ENCODE peak calls at places on chromosomes 12 and 14, in five cellular contexts. One of them, this sample, is unnamed.

GRCh38 chr12:77065361-77066204 is at the start of gene E2F7:
- DNase-seq in dorsolateral prefrontal cortex: peak; percentile 71
- DNase-seq in hepatocyte: peak; percentile 88
- DNase-seq in transverse colon: peak; percentile 87
- DNase-seq in GM12878: peak; percentile 56
- DNase-seq in this sample: peak; percentile 32

GRCh38 chr12:107229827-107230226 is 136.5 kb upstream of the CRY1 start:
- DNase-seq in dorsolateral prefrontal cortex: no peak
- DNase-seq in hepatocyte: no peak
- DNase-seq in transverse colon: no peak
- DNase-seq in GM12878: no peak
- DNase-seq in this sample: no peak

GRCh38 chr12:113092478-113093408 is 36.2 kb downstream of the DTX1 start:
- DNase-seq in dorsolateral prefrontal cortex: no peak
- DNase-seq in hepatocyte: peak; percentile 70
- DNase-seq in transverse colon: peak; percentile 73
- DNase-seq in GM12878: no peak
- DNase-seq in this sample: no peak

GRCh38 chr12:108381793-108382436 is 42.8 kb upstream of the CMKLR1 start:
- DNase-seq in dorsolateral prefrontal cortex: no peak
- DNase-seq in hepatocyte: peak; percentile 53
- DNase-seq in transverse colon: no peak
- DNase-seq in GM12878: no peak
- DNase-seq in this sample: no peak

GRCh38 chr12:26080911-26081310 is 43.9 kb downstream of the BHLHE41 start:
- DNase-seq in dorsolateral prefrontal cortex: no peak
- DNase-seq in hepatocyte: no peak
- DNase-seq in transverse colon: no peak
- DNase-seq in GM12878: no peak
- DNase-seq in this sample: no peak

GRCh38 chr12:107145397-107145796 is 52.0 kb upstream of the CRY1 start:
- DNase-seq in dorsolateral prefrontal cortex: no peak
- DNase-seq in hepatocyte: no peak
- DNase-seq in transverse colon: no peak
- DNase-seq in GM12878: no peak
- DNase-seq in this sample: no peak

GRCh38 chr14:93150227-93151206 is 34.2 kb downstream of the MOAP1 start:
- DNase-seq in dorsolateral prefrontal cortex: no peak
- DNase-seq in hepatocyte: peak; percentile 68
- DNase-seq in transverse colon: peak; percentile 73
- DNase-seq in GM12878: no peak
- DNase-seq in this sample: no peak

GRCh38 chr14:28609228-28609828 is 157.3 kb upstream of the FOXG1 start:
- DNase-seq in dorsolateral prefrontal cortex: peak; percentile 87
- DNase-seq in hepatocyte: peak; percentile 81
- DNase-seq in transverse colon: peak; percentile 35
- DNase-seq in GM12878: no peak
- DNase-seq in this sample: no peak

GRCh38 chr12:53740130-53740491 is 11.7 kb downstream of the CISTR start:
- DNase-seq in dorsolateral prefrontal cortex: no peak
- DNase-seq in hepatocyte: no peak
- DNase-seq in transverse colon: no peak
- DNase-seq in GM12878: no peak
- DNase-seq in this sample: no peak

GRCh38 chr12:52252728-52253328 is 19.8 kb downstream of the KRT7 start:
- DNase-seq in dorsolateral prefrontal cortex: no peak
- DNase-seq in hepatocyte: no peak
- DNase-seq in transverse colon: no peak
- DNase-seq in GM12878: no peak
- DNase-seq in this sample: no peak

GRCh38 chr12:101697197-101697929 is at the start of gene CHPT1:
- DNase-seq in dorsolateral prefrontal cortex: peak; percentile 33
- DNase-seq in hepatocyte: peak; percentile 83
- DNase-seq in transverse colon: peak; percentile 83
- DNase-seq in GM12878: no peak
- DNase-seq in this sample: no peak

GRCh38 chr12:18752280-18752920 is 14.5 kb downstream of the CAPZA3 start:
- DNase-seq in dorsolateral prefrontal cortex: no peak
- DNase-seq in hepatocyte: peak; percentile 27
- DNase-seq in transverse colon: no peak
- DNase-seq in GM12878: no peak
- DNase-seq in this sample: peak; percentile 64

GRCh38 chr14:104723651-104724406 is at the start of gene ADSS1:
- DNase-seq in dorsolateral prefrontal cortex: peak; percentile 53
- DNase-seq in hepatocyte: peak; percentile 78
- DNase-seq in transverse colon: peak; percentile 74
- DNase-seq in GM12878: no peak
- DNase-seq in this sample: no peak

GRCh38 chr14:67056684-67057083 is 132.6 kb upstream of the GARIN2 start:
- DNase-seq in dorsolateral prefrontal cortex: no peak
- DNase-seq in hepatocyte: no peak
- DNase-seq in transverse colon: no peak
- DNase-seq in GM12878: no peak
- DNase-seq in this sample: no peak

GRCh38 chr14:103519837-103520212 is 2.8 kb downstream of the CKB start:
- DNase-seq in dorsolateral prefrontal cortex: no peak
- DNase-seq in hepatocyte: peak; percentile 36
- DNase-seq in transverse colon: no peak
- DNase-seq in GM12878: no peak
- DNase-seq in this sample: no peak

GRCh38 chr14:74527736-74528280 is 34.2 kb downstream of the ISCA2 start:
- DNase-seq in dorsolateral prefrontal cortex: no peak
- DNase-seq in hepatocyte: no peak
- DNase-seq in transverse colon: no peak
- DNase-seq in GM12878: no peak
- DNase-seq in this sample: no peak

GRCh38 chr12:50507930-50508329 is 3.1 kb downstream of the DIP2B start:
- DNase-seq in dorsolateral prefrontal cortex: no peak
- DNase-seq in hepatocyte: no peak
- DNase-seq in transverse colon: no peak
- DNase-seq in GM12878: no peak
- DNase-seq in this sample: no peak

GRCh38 chr14:66508547-66508845 is 549 bp downstream of the GPHN start:
- DNase-seq in dorsolateral prefrontal cortex: no peak
- DNase-seq in hepatocyte: no peak
- DNase-seq in transverse colon: no peak
- DNase-seq in GM12878: no peak
- DNase-seq in this sample: no peak

GRCh38 chr14:56482306-56482705 is 97.3 kb upstream of the TMEM260 start:
- DNase-seq in dorsolateral prefrontal cortex: no peak
- DNase-seq in hepatocyte: peak; percentile 22
- DNase-seq in transverse colon: no peak
- DNase-seq in GM12878: no peak
- DNase-seq in this sample: no peak

DNA sequence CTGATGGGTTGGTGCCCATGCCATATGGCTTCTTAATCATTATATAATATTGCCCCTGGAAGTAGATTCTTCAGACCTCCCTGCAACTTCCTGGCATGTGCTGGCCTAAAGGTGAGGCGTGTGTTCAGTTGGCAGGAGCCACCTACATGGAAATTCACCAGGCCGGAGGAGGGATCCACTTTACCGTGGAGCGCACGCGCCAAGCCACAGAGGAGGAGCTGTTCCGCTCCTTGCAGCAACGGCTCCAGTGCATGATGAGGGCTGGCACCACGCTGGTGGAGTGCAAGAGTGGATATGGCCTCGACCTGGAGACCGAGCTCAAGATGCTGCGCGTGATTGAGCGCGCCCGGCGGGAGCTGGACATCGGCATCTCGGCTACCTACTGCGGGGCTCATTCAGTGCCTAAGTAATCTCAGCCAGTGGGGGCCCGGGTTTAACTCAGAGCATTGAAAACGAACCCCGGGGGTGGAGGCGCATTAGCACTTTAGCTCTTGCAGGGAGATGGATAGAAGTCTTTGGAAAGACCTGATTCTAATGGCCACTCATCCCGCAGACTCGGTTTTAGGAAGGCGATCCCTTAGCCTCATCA is 13.5 kb downstream of the AMDHD1 start:
- DNase-seq in dorsolateral prefrontal cortex: no peak
- DNase-seq in hepatocyte: no peak
- DNase-seq in transverse colon: no peak
- DNase-seq in GM12878: no peak
- DNase-seq in this sample: no peak
- H3K4me3 ChIP-seq in dorsolateral prefrontal cortex: no peak overlapping the region
- H3K4me3 ChIP-seq in hepatocyte: no peak overlapping the region
- H3K4me3 ChIP-seq in transverse colon: no peak overlapping the region
- H3K4me3 ChIP-seq in GM12878: no peak overlapping the region
- H3K4me3 ChIP-seq in this sample: no peak overlapping the region

GRCh38 chr12:65305346-65305950 is 27.0 kb downstream of the MSRB3 start:
- DNase-seq in dorsolateral prefrontal cortex: no peak
- DNase-seq in hepatocyte: no peak
- DNase-seq in transverse colon: no peak
- DNase-seq in GM12878: no peak
- DNase-seq in this sample: no peak
- H3K27ac ChIP-seq in dorsolateral prefrontal cortex: no peak overlapping the region
- H3K27ac ChIP-seq in hepatocyte: peak overlapping the region; percentile 60
- H3K27ac ChIP-seq in transverse colon: peak overlapping the region; percentile 40
- H3K27ac ChIP-seq in GM12878: no peak overlapping the region
- H3K27ac ChIP-seq in this sample: no peak overlapping the region

GRCh38 chr12:116277393-116278258 is at the start of gene MED13L:
- DNase-seq in dorsolateral prefrontal cortex: peak; percentile 67
- DNase-seq in hepatocyte: peak; percentile 96
- DNase-seq in transverse colon: peak; percentile 91
- DNase-seq in GM12878: no peak
- DNase-seq in this sample: peak; percentile 51
- TF ChIP-seq CTCF in dorsolateral prefrontal cortex: peak; percentile 68
- TF ChIP-seq CTCF in hepatocyte: peak; percentile 50
- TF ChIP-seq CTCF in transverse colon: peak; percentile 38
- TF ChIP-seq CTCF in GM12878: peak; percentile 28
- TF ChIP-seq CTCF in this sample: no peak

DNA sequence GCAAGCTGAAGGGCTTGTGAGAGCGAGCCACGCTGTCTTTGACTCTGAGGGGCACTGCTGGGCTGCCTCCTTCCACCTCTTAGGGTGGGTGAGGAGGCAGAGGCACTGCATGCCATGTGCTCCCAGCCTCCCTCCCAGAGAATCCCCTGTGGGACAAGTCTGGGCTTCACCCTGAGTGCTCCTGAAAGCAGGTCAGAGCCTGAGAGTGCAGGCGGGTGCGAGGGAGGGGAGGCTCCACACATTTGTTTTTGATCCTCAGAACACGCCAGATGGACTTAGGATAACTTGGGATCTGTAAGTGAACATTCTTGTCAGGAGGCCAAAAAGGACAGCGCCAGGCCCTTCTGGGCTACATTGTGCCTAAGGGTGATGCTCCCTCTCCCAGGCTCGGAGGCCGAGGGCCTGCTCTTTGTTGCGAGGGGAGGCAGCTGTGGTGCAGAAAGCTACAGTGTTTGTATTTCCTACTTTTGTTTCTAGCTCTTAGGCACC is 155.4 kb downstream of the TMX1 start:
- DNase-seq in dorsolateral prefrontal cortex: no peak
- DNase-seq in hepatocyte: peak; percentile 31
- DNase-seq in transverse colon: peak; percentile 25
- DNase-seq in GM12878: no peak
- DNase-seq in this sample: peak; percentile 82
- H3K4me3 ChIP-seq in dorsolateral prefrontal cortex: no peak overlapping the region
- H3K4me3 ChIP-seq in hepatocyte: no peak overlapping the region
- H3K4me3 ChIP-seq in transverse colon: no peak overlapping the region
- H3K4me3 ChIP-seq in GM12878: no peak overlapping the region
- H3K4me3 ChIP-seq in this sample: no peak overlapping the region

GRCh38 chr12:4031703-4032291 is 158.6 kb upstream of the PARP11 start:
- DNase-seq in dorsolateral prefrontal cortex: no peak
- DNase-seq in hepatocyte: peak; percentile 34
- DNase-seq in transverse colon: peak; percentile 29
- DNase-seq in GM12878: no peak
- DNase-seq in this sample: no peak
- H3K27ac ChIP-seq in dorsolateral prefrontal cortex: no peak overlapping the region
- H3K27ac ChIP-seq in hepatocyte: peak overlapping the region; percentile 97
- H3K27ac ChIP-seq in transverse colon: peak overlapping the region; percentile 63
- H3K27ac ChIP-seq in GM12878: no peak overlapping the region
- H3K27ac ChIP-seq in this sample: peak overlapping the region; percentile 70